ENCODE peak calls at places on chromosome 15, in ten cellular contexts. One of them, this sample, is unnamed.
A peak's percentile ranks its signal among the peaks of the same experiment; 100 is the strongest.

GRCh38 chr15:64455951-64456350 is 4.4 kb upstream of the ZNF609 start:
- DNase-seq in EL: no peak
- DNase-seq in neural progenitor cell: peak; percentile 54
- DNase-seq in HS-5: no peak
- DNase-seq in GM20000: no peak
- DNase-seq in brain microvascular endothelial cell: no peak
- DNase-seq in NCI-H1105: no peak
- DNase-seq in CD4-positive, CD25-positive, alpha-beta regulatory T cell: no peak
- DNase-seq in HCEC 1CT: no peak
- DNase-seq in astrocyte: no peak
- DNase-seq in this sample: peak; percentile 52

GRCh38 chr15:64596701-64597468 is 136.5 kb downstream of the ZNF609 start:
- DNase-seq in EL: peak; percentile 33
- DNase-seq in neural progenitor cell: peak; percentile 78
- DNase-seq in HS-5: no peak
- DNase-seq in GM20000: no peak
- DNase-seq in brain microvascular endothelial cell: peak; percentile 40
- DNase-seq in NCI-H1105: peak; percentile 91
- DNase-seq in CD4-positive, CD25-positive, alpha-beta regulatory T cell: peak; percentile 27
- DNase-seq in HCEC 1CT: peak; percentile 29
- DNase-seq in astrocyte: peak; percentile 55
- DNase-seq in this sample: peak; percentile 62

GRCh38 chr15:49438970-49439631 is 16.1 kb downstream of the FGF7 start:
- DNase-seq in EL: no peak
- DNase-seq in neural progenitor cell: no peak
- DNase-seq in HS-5: no peak
- DNase-seq in GM20000: peak; percentile 4
- DNase-seq in brain microvascular endothelial cell: no peak
- DNase-seq in NCI-H1105: no peak
- DNase-seq in CD4-positive, CD25-positive, alpha-beta regulatory T cell: no peak
- DNase-seq in HCEC 1CT: no peak
- DNase-seq in astrocyte: no peak
- DNase-seq in this sample: peak; percentile 43

GRCh38 chr15:90557651-90558084 is 27.9 kb downstream of the CRTC3 start:
- DNase-seq in EL: peak; percentile 28
- DNase-seq in neural progenitor cell: no peak
- DNase-seq in HS-5: no peak
- DNase-seq in GM20000: no peak
- DNase-seq in brain microvascular endothelial cell: peak; percentile 74
- DNase-seq in NCI-H1105: no peak
- DNase-seq in CD4-positive, CD25-positive, alpha-beta regulatory T cell: no peak
- DNase-seq in HCEC 1CT: no peak
- DNase-seq in astrocyte: peak; percentile 86
- DNase-seq in this sample: peak; percentile 53

GRCh38 chr15:80579611-80580010 is 115.5 kb upstream of the ABHD17C start:
- DNase-seq in EL: no peak
- DNase-seq in neural progenitor cell: peak; percentile 61
- DNase-seq in HS-5: no peak
- DNase-seq in GM20000: no peak
- DNase-seq in brain microvascular endothelial cell: no peak
- DNase-seq in NCI-H1105: no peak
- DNase-seq in CD4-positive, CD25-positive, alpha-beta regulatory T cell: no peak
- DNase-seq in HCEC 1CT: no peak
- DNase-seq in astrocyte: no peak
- DNase-seq in this sample: no peak

GRCh38 chr15:26864664-26865191 is 2.1 kb upstream of the GABRA5 start:
- DNase-seq in EL: peak; percentile 1
- DNase-seq in neural progenitor cell: peak; percentile 76
- DNase-seq in HS-5: no peak
- DNase-seq in GM20000: no peak
- DNase-seq in brain microvascular endothelial cell: peak; percentile 30
- DNase-seq in NCI-H1105: peak; percentile 12
- DNase-seq in CD4-positive, CD25-positive, alpha-beta regulatory T cell: no peak
- DNase-seq in HCEC 1CT: peak; percentile 8
- DNase-seq in astrocyte: peak; percentile 22
- DNase-seq in this sample: peak; percentile 4

GRCh38 chr15:74253276-74253921 is 17.3 kb downstream of the CCDC33 start:
- DNase-seq in EL: no peak
- DNase-seq in neural progenitor cell: no peak
- DNase-seq in HS-5: no peak
- DNase-seq in GM20000: no peak
- DNase-seq in brain microvascular endothelial cell: no peak
- DNase-seq in NCI-H1105: no peak
- DNase-seq in CD4-positive, CD25-positive, alpha-beta regulatory T cell: no peak
- DNase-seq in HCEC 1CT: no peak
- DNase-seq in astrocyte: no peak
- DNase-seq in this sample: no peak

GRCh38 chr15:74240002-74240568 is 4.0 kb downstream of the CCDC33 start:
- DNase-seq in EL: peak; percentile 83
- DNase-seq in neural progenitor cell: no peak
- DNase-seq in HS-5: peak; percentile 22
- DNase-seq in GM20000: no peak
- DNase-seq in brain microvascular endothelial cell: peak; percentile 57
- DNase-seq in NCI-H1105: peak; percentile 91
- DNase-seq in CD4-positive, CD25-positive, alpha-beta regulatory T cell: no peak
- DNase-seq in HCEC 1CT: peak; percentile 33
- DNase-seq in astrocyte: peak; percentile 57
- DNase-seq in this sample: peak; percentile 92

GRCh38 chr15:56428821-56429458 is 36.0 kb downstream of the MNS1 start:
- DNase-seq in EL: peak; percentile 23
- DNase-seq in neural progenitor cell: peak; percentile 11
- DNase-seq in HS-5: peak; percentile 18
- DNase-seq in GM20000: peak; percentile 34
- DNase-seq in brain microvascular endothelial cell: no peak
- DNase-seq in NCI-H1105: peak; percentile 2
- DNase-seq in CD4-positive, CD25-positive, alpha-beta regulatory T cell: peak; percentile 21
- DNase-seq in HCEC 1CT: peak; percentile 54
- DNase-seq in astrocyte: peak; percentile 15
- DNase-seq in this sample: peak; percentile 49

GRCh38 chr15:57619746-57620145 is 28.0 kb downstream of the MYZAP start:
- DNase-seq in EL: no peak
- DNase-seq in neural progenitor cell: no peak
- DNase-seq in HS-5: no peak
- DNase-seq in GM20000: no peak
- DNase-seq in brain microvascular endothelial cell: no peak
- DNase-seq in NCI-H1105: no peak
- DNase-seq in CD4-positive, CD25-positive, alpha-beta regulatory T cell: no peak
- DNase-seq in HCEC 1CT: no peak
- DNase-seq in astrocyte: no peak
- DNase-seq in this sample: no peak

GRCh38 chr15:65077981-65078352 is 1.4 kb downstream of the KBTBD13 start:
- DNase-seq in EL: peak; percentile 51
- DNase-seq in neural progenitor cell: peak; percentile 77
- DNase-seq in HS-5: no peak
- DNase-seq in GM20000: peak; percentile 82
- DNase-seq in brain microvascular endothelial cell: peak; percentile 12
- DNase-seq in NCI-H1105: no peak
- DNase-seq in CD4-positive, CD25-positive, alpha-beta regulatory T cell: peak; percentile 36
- DNase-seq in HCEC 1CT: no peak
- DNase-seq in astrocyte: no peak
- DNase-seq in this sample: peak; percentile 58

GRCh38 chr15:52233405-52233804 is 42.2 kb upstream of the GNB5 start:
- DNase-seq in EL: peak; percentile 46
- DNase-seq in neural progenitor cell: no peak
- DNase-seq in HS-5: no peak
- DNase-seq in GM20000: peak; percentile 39
- DNase-seq in brain microvascular endothelial cell: no peak
- DNase-seq in NCI-H1105: no peak
- DNase-seq in CD4-positive, CD25-positive, alpha-beta regulatory T cell: no peak
- DNase-seq in HCEC 1CT: peak; percentile 7
- DNase-seq in astrocyte: no peak
- DNase-seq in this sample: no peak

GRCh38 chr15:56763496-56763895 is 30.2 kb upstream of the ZNF280D start:
- DNase-seq in EL: no peak
- DNase-seq in neural progenitor cell: no peak
- DNase-seq in HS-5: no peak
- DNase-seq in GM20000: no peak
- DNase-seq in brain microvascular endothelial cell: no peak
- DNase-seq in NCI-H1105: no peak
- DNase-seq in CD4-positive, CD25-positive, alpha-beta regulatory T cell: no peak
- DNase-seq in HCEC 1CT: no peak
- DNase-seq in astrocyte: no peak
- DNase-seq in this sample: peak; percentile 79

GRCh38 chr15:44194397-44195150 is 497 bp downstream of the FRMD5 start:
- DNase-seq in EL: peak; percentile 72
- DNase-seq in neural progenitor cell: no peak
- DNase-seq in HS-5: peak; percentile 52
- DNase-seq in GM20000: peak; percentile 13
- DNase-seq in brain microvascular endothelial cell: peak; percentile 90
- DNase-seq in NCI-H1105: peak; percentile 0
- DNase-seq in CD4-positive, CD25-positive, alpha-beta regulatory T cell: peak; percentile 23
- DNase-seq in HCEC 1CT: peak; percentile 18
- DNase-seq in astrocyte: peak; percentile 86
- DNase-seq in this sample: peak; percentile 84

GRCh38 chr15:66115568-66116206 is 137.9 kb downstream of the MEGF11 start:
- DNase-seq in EL: no peak
- DNase-seq in neural progenitor cell: no peak
- DNase-seq in HS-5: no peak
- DNase-seq in GM20000: no peak
- DNase-seq in brain microvascular endothelial cell: no peak
- DNase-seq in NCI-H1105: peak; percentile 50
- DNase-seq in CD4-positive, CD25-positive, alpha-beta regulatory T cell: peak; percentile 45
- DNase-seq in HCEC 1CT: no peak
- DNase-seq in astrocyte: no peak
- DNase-seq in this sample: no peak

GRCh38 chr15:22951381-22952280 is 28.5 kb downstream of the CYFIP1 start:
- DNase-seq in EL: no peak
- DNase-seq in neural progenitor cell: no peak
- DNase-seq in HS-5: no peak
- DNase-seq in GM20000: no peak
- DNase-seq in brain microvascular endothelial cell: no peak
- DNase-seq in NCI-H1105: no peak
- DNase-seq in CD4-positive, CD25-positive, alpha-beta regulatory T cell: no peak
- DNase-seq in HCEC 1CT: no peak
- DNase-seq in astrocyte: no peak
- DNase-seq in this sample: no peak

GRCh38 chr15:92082217-92082843 is 228.8 kb downstream of the SLCO3A1 start:
- DNase-seq in EL: peak; percentile 51
- DNase-seq in neural progenitor cell: peak; percentile 82
- DNase-seq in HS-5: no peak
- DNase-seq in GM20000: peak; percentile 56
- DNase-seq in brain microvascular endothelial cell: peak; percentile 64
- DNase-seq in NCI-H1105: peak; percentile 39
- DNase-seq in CD4-positive, CD25-positive, alpha-beta regulatory T cell: peak; percentile 20
- DNase-seq in HCEC 1CT: peak; percentile 60
- DNase-seq in astrocyte: peak; percentile 37
- DNase-seq in this sample: peak; percentile 59

GRCh38 chr15:41480396-41481140 is 13.1 kb upstream of the ITPKA start:
- DNase-seq in EL: no peak
- DNase-seq in neural progenitor cell: no peak
- DNase-seq in HS-5: no peak
- DNase-seq in GM20000: no peak
- DNase-seq in brain microvascular endothelial cell: no peak
- DNase-seq in NCI-H1105: no peak
- DNase-seq in CD4-positive, CD25-positive, alpha-beta regulatory T cell: no peak
- DNase-seq in HCEC 1CT: no peak
- DNase-seq in astrocyte: no peak
- DNase-seq in this sample: no peak

GRCh38 chr15:48337626-48338025 is 6.4 kb downstream of the DUT start:
- DNase-seq in EL: peak; percentile 17
- DNase-seq in neural progenitor cell: no peak
- DNase-seq in HS-5: no peak
- DNase-seq in GM20000: no peak
- DNase-seq in brain microvascular endothelial cell: no peak
- DNase-seq in NCI-H1105: no peak
- DNase-seq in CD4-positive, CD25-positive, alpha-beta regulatory T cell: no peak
- DNase-seq in HCEC 1CT: no peak
- DNase-seq in astrocyte: no peak
- DNase-seq in this sample: no peak

GRCh38 chr15:82768414-82769081 is 37.3 kb downstream of the FSD2 start:
- DNase-seq in EL: peak; percentile 23
- DNase-seq in neural progenitor cell: no peak
- DNase-seq in HS-5: no peak
- DNase-seq in GM20000: no peak
- DNase-seq in brain microvascular endothelial cell: peak; percentile 20
- DNase-seq in NCI-H1105: no peak
- DNase-seq in CD4-positive, CD25-positive, alpha-beta regulatory T cell: no peak
- DNase-seq in HCEC 1CT: no peak
- DNase-seq in astrocyte: no peak
- DNase-seq in this sample: no peak

GRCh38 chr15:73727330-73728018 is 25.7 kb downstream of the INSYN1 start:
- DNase-seq in EL: peak; percentile 75
- DNase-seq in neural progenitor cell: no peak
- DNase-seq in HS-5: no peak
- DNase-seq in GM20000: no peak
- DNase-seq in brain microvascular endothelial cell: peak; percentile 84
- DNase-seq in NCI-H1105: no peak
- DNase-seq in CD4-positive, CD25-positive, alpha-beta regulatory T cell: no peak
- DNase-seq in HCEC 1CT: peak; percentile 66
- DNase-seq in astrocyte: peak; percentile 89
- DNase-seq in this sample: no peak

GRCh38 chr15:59313703-59314332 is 58.9 kb downstream of the MYO1E start:
- DNase-seq in EL: no peak
- DNase-seq in neural progenitor cell: no peak
- DNase-seq in HS-5: no peak
- DNase-seq in GM20000: peak; percentile 54
- DNase-seq in brain microvascular endothelial cell: no peak
- DNase-seq in NCI-H1105: peak; percentile 96
- DNase-seq in CD4-positive, CD25-positive, alpha-beta regulatory T cell: no peak
- DNase-seq in HCEC 1CT: no peak
- DNase-seq in astrocyte: peak; percentile 78
- DNase-seq in this sample: no peak

GRCh38 chr15:72464251-72464650 is 9.9 kb upstream of the ARIH1 start:
- DNase-seq in EL: no peak
- DNase-seq in neural progenitor cell: no peak
- DNase-seq in HS-5: no peak
- DNase-seq in GM20000: no peak
- DNase-seq in brain microvascular endothelial cell: no peak
- DNase-seq in NCI-H1105: no peak
- DNase-seq in CD4-positive, CD25-positive, alpha-beta regulatory T cell: no peak
- DNase-seq in HCEC 1CT: no peak
- DNase-seq in astrocyte: no peak
- DNase-seq in this sample: no peak

GRCh38 chr15:99485992-99486370 is 79.8 kb upstream of the MEF2A start:
- DNase-seq in EL: no peak
- DNase-seq in neural progenitor cell: no peak
- DNase-seq in HS-5: no peak
- DNase-seq in GM20000: no peak
- DNase-seq in brain microvascular endothelial cell: no peak
- DNase-seq in NCI-H1105: no peak
- DNase-seq in CD4-positive, CD25-positive, alpha-beta regulatory T cell: no peak
- DNase-seq in HCEC 1CT: no peak
- DNase-seq in astrocyte: peak; percentile 22
- DNase-seq in this sample: no peak

GRCh38 chr15:32657198-32657886 is 15.8 kb downstream of the SCG5 start:
- DNase-seq in EL: no peak
- DNase-seq in neural progenitor cell: no peak
- DNase-seq in HS-5: no peak
- DNase-seq in GM20000: peak; percentile 22
- DNase-seq in brain microvascular endothelial cell: peak; percentile 22
- DNase-seq in NCI-H1105: no peak
- DNase-seq in CD4-positive, CD25-positive, alpha-beta regulatory T cell: no peak
- DNase-seq in HCEC 1CT: no peak
- DNase-seq in astrocyte: no peak
- DNase-seq in this sample: no peak

GRCh38 chr15:22960587-22960986 is 19.6 kb downstream of the CYFIP1 start:
- DNase-seq in EL: no peak
- DNase-seq in neural progenitor cell: no peak
- DNase-seq in HS-5: no peak
- DNase-seq in GM20000: no peak
- DNase-seq in brain microvascular endothelial cell: no peak
- DNase-seq in NCI-H1105: no peak
- DNase-seq in CD4-positive, CD25-positive, alpha-beta regulatory T cell: no peak
- DNase-seq in HCEC 1CT: no peak
- DNase-seq in astrocyte: no peak
- DNase-seq in this sample: no peak

GRCh38 chr15:96330064-96330449 is 443 bp upstream of the NR2F2 start:
- DNase-seq in EL: peak; percentile 89
- DNase-seq in neural progenitor cell: no peak
- DNase-seq in HS-5: no peak
- DNase-seq in GM20000: no peak
- DNase-seq in brain microvascular endothelial cell: peak; percentile 72
- DNase-seq in NCI-H1105: no peak
- DNase-seq in CD4-positive, CD25-positive, alpha-beta regulatory T cell: no peak
- DNase-seq in HCEC 1CT: peak; percentile 86
- DNase-seq in astrocyte: peak; percentile 80
- DNase-seq in this sample: peak; percentile 80

GRCh38 chr15:40075298-40076044 is 33.2 kb downstream of the BMF start:
- DNase-seq in EL: no peak
- DNase-seq in neural progenitor cell: no peak
- DNase-seq in HS-5: no peak
- DNase-seq in GM20000: no peak
- DNase-seq in brain microvascular endothelial cell: no peak
- DNase-seq in NCI-H1105: no peak
- DNase-seq in CD4-positive, CD25-positive, alpha-beta regulatory T cell: no peak
- DNase-seq in HCEC 1CT: no peak
- DNase-seq in astrocyte: no peak
- DNase-seq in this sample: peak; percentile 52

This sample was measured in endothelial cell of umbilical vein.